ENCODE peak calls at places on chromosomes 1 and 21, in nine cellular contexts. L, Y, D, O, V, A, K, R and P are unnamed samples.

GRCh38 chr1:86516366-86516765 is 30.5 kb upstream of the CLCA4 start:
- DNase-seq in L (no peak), Y (no peak), D (no peak), O (no peak), V (no peak), A (no peak), K (no peak), R (no peak), P (no peak)

GRCh38 chr1:27862671-27863551 is 9.4 kb upstream of the THEMIS2 start:
- DNase-seq in L (no peak), Y (peak; percentile 100), D (no peak), O (no peak), V (peak; percentile 86), A (peak; percentile 87), K (no peak), R (peak; percentile 100), P (no peak)

GRCh38 chr21:44495641-44496040 is 40.3 kb downstream of the LRRC3 start:
- DNase-seq in L (no peak), Y (no peak), D (no peak), O (no peak), V (no peak), A (no peak), K (no peak), R (no peak), P (no peak)

GRCh38 chr1:61782771-61783170 is 40.5 kb downstream of the PATJ start:
- DNase-seq in L (no peak), Y (no peak), D (peak; percentile 26), O (peak; percentile 67), V (no peak), A (no peak), K (peak; percentile 41), R (no peak), P (peak; percentile 75)

GRCh38 chr1:228734881-228735801 is at the start of gene RHOU:
- DNase-seq in L (peak; percentile 12), Y (peak; percentile 17), D (peak; percentile 41), O (peak; percentile 53), V (peak; percentile 90), A (no peak), K (peak; percentile 72), R (peak; percentile 21), P (peak; percentile 77)

GRCh38 chr1:8903908-8904650 is 25.6 kb upstream of the ENO1 start:
- DNase-seq in L (no peak), Y (peak; percentile 95), D (no peak), O (no peak), V (peak; percentile 78), A (peak; percentile 97), K (no peak), R (peak; percentile 96), P (no peak)

GRCh38 chr1:46166521-46167462 is 8.1 kb upstream of the TSPAN1 start:
- DNase-seq in L (no peak), Y (no peak), D (no peak), O (peak; percentile 54), V (peak; percentile 54), A (no peak), K (peak; percentile 23), R (no peak), P (no peak)

GRCh38 chr1:238419209-238419608 is 528.5 kb upstream of the ZP4 start:
- DNase-seq in L (no peak), Y (no peak), D (no peak), O (no peak), V (no peak), A (no peak), K (no peak), R (no peak), P (no peak)

GRCh38 chr1:209703834-209704504 is 677 bp upstream of the HSD11B1 start:
- DNase-seq in L (no peak), Y (no peak), D (no peak), O (no peak), V (no peak), A (no peak), K (no peak), R (no peak), P (no peak)

GRCh38 chr1:185719021-185719420 is 15.2 kb upstream of the HMCN1 start:
- DNase-seq in L (peak; percentile 49), Y (peak; percentile 84), D (no peak), O (no peak), V (peak; percentile 65), A (peak; percentile 82), K (no peak), R (peak; percentile 83), P (no peak)

GRCh38 chr1:205351984-205352713 is 4.6 kb downstream of the KLHDC8A start:
- DNase-seq in L (no peak), Y (no peak), D (no peak), O (no peak), V (no peak), A (no peak), K (no peak), R (no peak), P (no peak)

GRCh38 chr1:27536004-27536757 is 46.2 kb upstream of the WASF2 start:
- DNase-seq in L (no peak), Y (no peak), D (no peak), O (no peak), V (no peak), A (no peak), K (no peak), R (no peak), P (no peak)

GRCh38 chr1:39268906-39269305 is 64.4 kb downstream of the MACF1 start:
- DNase-seq in L (no peak), Y (no peak), D (no peak), O (no peak), V (no peak), A (no peak), K (no peak), R (no peak), P (no peak)

GRCh38 chr1:93172778-93173177 is 7.4 kb downstream of the TMED5 start:
- DNase-seq in L (no peak), Y (no peak), D (no peak), O (no peak), V (no peak), A (no peak), K (no peak), R (no peak), P (no peak)

GRCh38 chr1:83901547-83902155 is 97.3 kb downstream of the TTLL7 start:
- DNase-seq in L (no peak), Y (peak; percentile 58), D (no peak), O (no peak), V (no peak), A (peak; percentile 25), K (no peak), R (peak; percentile 79), P (no peak)

GRCh38 chr1:9721606-9722377 is 70.3 kb downstream of the PIK3CD start:
- DNase-seq in L (no peak), Y (no peak), D (peak; percentile 70), O (peak; percentile 80), V (peak; percentile 56), A (no peak), K (peak; percentile 82), R (no peak), P (peak; percentile 89)

GRCh38 chr1:179776831-179777230 is 33.7 kb downstream of the FAM163A start:
- DNase-seq in L (no peak), Y (no peak), D (no peak), O (no peak), V (no peak), A (no peak), K (no peak), R (no peak), P (no peak)

GRCh38 chr21:22474403-22474802 is 1476.2 kb downstream of the NCAM2 start:
- DNase-seq in L (no peak), Y (no peak), D (no peak), O (no peak), V (no peak), A (no peak), K (no peak), R (no peak), P (no peak)

GRCh38 chr1:211343607-211344334 is 17.1 kb downstream of the TRAF5 start:
- DNase-seq in L (no peak), Y (no peak), D (no peak), O (no peak), V (no peak), A (no peak), K (no peak), R (no peak), P (no peak)

GRCh38 chr1:33097137-33097611 is 16.2 kb downstream of the AZIN2 start:
- DNase-seq in L (no peak), Y (no peak), D (no peak), O (no peak), V (no peak), A (no peak), K (no peak), R (no peak), P (no peak)

GRCh38 chr1:91120421-91120820 is 98.6 kb upstream of the ZNF644 start:
- DNase-seq in L (no peak), Y (peak; percentile 1), D (no peak), O (no peak), V (no peak), A (no peak), K (no peak), R (peak; percentile 54), P (no peak)

GRCh38 chr1:30695481-30695880 is 27.9 kb downstream of the MATN1 start:
- DNase-seq in L (no peak), Y (peak; percentile 38), D (no peak), O (no peak), V (peak; percentile 79), A (no peak), K (no peak), R (peak; percentile 86), P (no peak)

GRCh38 chr1:86207323-86207722 is 50.8 kb upstream of the COL24A1 start:
- DNase-seq in L (no peak), Y (peak; percentile 53), D (no peak), O (no peak), V (peak; percentile 79), A (peak; percentile 74), K (no peak), R (peak; percentile 30), P (no peak)

GRCh38 chr1:151210830-151211229 is 12.5 kb downstream of the PIP5K1A start:
- DNase-seq in L (no peak), Y (peak; percentile 53), D (no peak), O (no peak), V (no peak), A (no peak), K (no peak), R (peak; percentile 41), P (no peak)

GRCh38 chr1:51755437-51755836 is 123.1 kb downstream of the NRDC start:
- DNase-seq in L (no peak), Y (no peak), D (no peak), O (no peak), V (no peak), A (no peak), K (no peak), R (no peak), P (no peak)

GRCh38 chr1:64006276-64007051 is 197.0 kb upstream of the UBE2U start:
- DNase-seq in L (peak; percentile 19), Y (peak; percentile 18), D (no peak), O (no peak), V (no peak), A (peak; percentile 49), K (no peak), R (peak; percentile 57), P (no peak)

GRCh38 chr1:27503033-27503432 is 13.1 kb upstream of the WASF2 start:
- DNase-seq in L (no peak), Y (no peak), D (no peak), O (no peak), V (peak; percentile 17), A (no peak), K (no peak), R (no peak), P (no peak)

GRCh38 chr1:216807696-216808095 is 84.5 kb upstream of the ESRRG start:
- DNase-seq in L (no peak), Y (no peak), D (no peak), O (no peak), V (no peak), A (no peak), K (no peak), R (no peak), P (no peak)

GRCh38 chr1:244050835-244051444 is at the start of gene ZBTB18:
- DNase-seq in L (no peak), Y (peak; percentile 39), D (no peak), O (no peak), V (no peak), A (no peak), K (no peak), R (peak; percentile 42), P (peak; percentile 22)

GRCh38 chr1:39488801-39489566 is 2.5 kb upstream of the BMP8A start:
- DNase-seq in L (no peak), Y (no peak), D (no peak), O (no peak), V (no peak), A (no peak), K (no peak), R (no peak), P (no peak)

GRCh38 chr1:112711672-112712071 is 3.5 kb downstream of the PPM1J start:
- DNase-seq in L (no peak), Y (no peak), D (no peak), O (no peak), V (no peak), A (no peak), K (no peak), R (no peak), P (no peak)